ENCODE peak calls at places on chromosomes 6 and 20, in five cellular contexts. S, I, N, H and F are unnamed samples.
A peak's percentile ranks its signal among the peaks of the same experiment; 100 is the strongest.

GRCh38 chr6:160222491-160222890 is 36.1 kb downstream of the SLC22A2 start:
- DNase-seq in H (no peak), N (no peak), S (peak; percentile 46), I (no peak), F (no peak)

GRCh38 chr6:11734861-11735652 is 43.5 kb downstream of the ADTRP start:
- DNase-seq in N (no peak), H (peak; percentile 37), S (no peak), I (no peak), F (no peak)

GRCh38 chr20:11274137-11274536 is 600.3 kb upstream of the JAG1 start:
- DNase-seq in S (no peak), N (peak; percentile 82), H (peak; percentile 78), I (peak; percentile 31), F (peak; percentile 23)

GRCh38 chr20:31760457-31761240 is 21.6 kb downstream of the TPX2 start:
- DNase-seq in H (no peak), S (no peak), I (no peak), N (peak; percentile 96), F (no peak)

GRCh38 chr6:123042412-123042811 is 46.4 kb downstream of the CLVS2 start:
- DNase-seq in I (no peak), N (no peak), H (no peak), S (no peak), F (no peak)

GRCh38 chr6:12271997-12272396 is 18.2 kb upstream of the EDN1 start:
- DNase-seq in H (peak; percentile 55), S (no peak), N (no peak), I (no peak), F (no peak)

GRCh38 chr20:24337074-24337473 is 132.4 kb upstream of the SYNDIG1 start:
- DNase-seq in N (peak; percentile 24), S (no peak), I (no peak), H (peak; percentile 78), F (no peak)

GRCh38 chr20:17228624-17229061 is 1.8 kb downstream of the PCSK2 start:
- DNase-seq in I (no peak), S (peak; percentile 61), H (no peak), N (no peak), F (peak; percentile 9)

GRCh38 chr6:20729086-20729485 is 194.8 kb downstream of the CDKAL1 start:
- DNase-seq in N (no peak), S (no peak), H (no peak), I (no peak), F (no peak)

GRCh38 chr6:105609375-105609991 is 206.6 kb upstream of the PREP start:
- DNase-seq in H (no peak), S (no peak), I (peak; percentile 25), N (peak; percentile 37), F (no peak)

GRCh38 chr20:8504030-8504429 is 372.0 kb downstream of the PLCB1 start:
- DNase-seq in I (no peak), S (no peak), N (no peak), H (no peak), F (no peak)

GRCh38 chr6:123941855-123942254 is 138.2 kb downstream of the NKAIN2 start:
- DNase-seq in H (no peak), N (no peak), S (no peak), I (no peak), F (no peak)

GRCh38 chr6:160972111-160972510 is 19.5 kb upstream of the MAP3K4 start:
- DNase-seq in N (peak; percentile 96), S (no peak), I (no peak), H (peak; percentile 93), F (no peak)

GRCh38 chr6:110815260-110816109 is at the start of gene CDK19:
- DNase-seq in I (peak; percentile 97), N (peak; percentile 98), S (peak; percentile 99), H (peak; percentile 99), F (peak; percentile 98)

GRCh38 chr6:87667032-87667431 is 35.0 kb downstream of the AKIRIN2 start:
- DNase-seq in I (no peak), H (no peak), N (no peak), S (no peak), F (no peak)

GRCh38 chr6:87670707-87671106 is 31.3 kb downstream of the AKIRIN2 start:
- DNase-seq in I (no peak), H (no peak), N (no peak), S (no peak), F (no peak)

GRCh38 chr6:87664943-87665342 is 37.1 kb downstream of the AKIRIN2 start:
- DNase-seq in S (no peak), I (no peak), H (no peak), N (no peak), F (no peak)

GRCh38 chr6:87669051-87669450 is 33.0 kb downstream of the AKIRIN2 start:
- DNase-seq in S (no peak), I (no peak), N (no peak), H (peak; percentile 20), F (no peak)

GRCh38 chr6:87668006-87668405 is 34.0 kb downstream of the AKIRIN2 start:
- DNase-seq in N (no peak), H (no peak), S (no peak), I (no peak), F (no peak)
- H3K4me1 ChIP-seq in N (peaks cover 6% of the 10 kb centered on the region), H (no peaks in the 10 kb centered on the region), S (no peaks in the 10 kb centered on the region), I (no peaks in the 10 kb centered on the region), F (no peaks in the 10 kb centered on the region)

DNA sequence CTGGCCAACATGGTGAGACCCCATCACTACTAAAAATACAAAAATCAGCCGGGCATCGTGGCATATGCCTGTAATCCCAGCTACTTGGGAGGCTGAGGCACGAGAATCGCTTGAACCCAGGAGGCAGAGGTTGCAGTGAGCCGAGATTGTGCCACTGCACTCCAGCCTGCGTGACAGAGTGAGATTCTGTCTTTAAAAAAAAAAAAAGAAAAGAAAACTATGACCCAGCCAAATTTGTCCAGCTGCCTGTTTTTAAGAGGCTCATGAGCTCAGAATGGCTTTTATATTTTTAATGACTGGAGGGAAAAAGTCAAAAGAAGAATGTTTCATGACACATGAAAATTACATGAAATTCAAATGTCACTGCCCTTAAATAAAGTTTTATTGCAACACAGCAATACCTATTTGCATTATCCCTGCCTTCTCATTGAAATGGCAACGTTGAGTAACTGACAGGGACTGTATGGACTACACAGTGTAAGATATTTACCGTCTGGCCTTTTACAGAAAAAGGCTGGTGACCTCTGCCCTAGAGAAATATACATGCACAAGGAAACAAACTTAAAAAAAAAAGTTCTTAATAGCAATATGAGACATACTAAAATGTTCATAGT is 11.3 kb downstream of the SENP6 start:
- DNase-seq in N (peak; percentile 17), S (no peak), I (no peak), H (no peak), F (no peak)
- H3K4me1 ChIP-seq in N (peaks cover 2% of the 10 kb centered on the region), S (peaks cover 4% of the 10 kb centered on the region), I (no peaks in the 10 kb centered on the region), H (peaks cover 16% of the 10 kb centered on the region), F (no peaks in the 10 kb centered on the region)

GRCh38 chr6:128532110-128532509 is 11.7 kb upstream of the PTPRK start:
- DNase-seq in I (no peak), H (no peak), N (no peak), S (no peak), F (no peak)

GRCh38 chr6:128527375-128527774 is 7.0 kb upstream of the PTPRK start:
- DNase-seq in N (no peak), H (no peak), S (no peak), I (no peak), F (no peak)

GRCh38 chr6:128532827-128533226 is 12.4 kb upstream of the PTPRK start:
- DNase-seq in I (no peak), H (peak; percentile 45), N (peak; percentile 26), S (no peak), F (no peak)

GRCh38 chr6:128528241-128528640 is 7.8 kb upstream of the PTPRK start:
- DNase-seq in N (no peak), H (no peak), I (no peak), S (no peak), F (no peak)

GRCh38 chr6:128531696-128532095 is 11.3 kb upstream of the PTPRK start:
- DNase-seq in N (no peak), S (no peak), I (no peak), H (no peak), F (no peak)
- H3K4me1 ChIP-seq in N (no peaks in the 10 kb centered on the region), S (no peaks in the 10 kb centered on the region), I (no peaks in the 10 kb centered on the region), H (no peaks in the 10 kb centered on the region), F (no peaks in the 10 kb centered on the region)

DNA sequence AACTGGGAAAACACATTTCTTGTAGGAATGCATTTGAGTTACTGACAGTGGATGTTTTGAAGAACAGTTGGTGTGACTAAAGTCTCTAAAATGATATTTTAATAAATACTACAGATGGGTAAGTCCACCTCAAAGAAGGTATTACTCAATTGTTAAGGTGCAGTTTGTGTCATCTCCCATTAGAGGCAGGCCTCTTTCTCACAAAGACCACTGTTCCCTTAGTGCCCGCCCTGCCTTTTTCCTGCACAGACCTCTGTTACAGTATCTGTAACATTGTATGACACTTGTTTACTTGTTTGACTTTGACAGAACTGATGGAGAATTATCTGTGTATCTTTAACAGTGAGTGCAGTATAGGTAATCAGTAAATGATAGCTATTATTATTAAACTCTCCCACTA is 5.2 kb upstream of the CRIP3 start:
- DNase-seq in I (no peak), S (no peak), N (no peak), H (no peak), F (no peak)
- H3K4me1 ChIP-seq in I (no peaks in the 10 kb centered on the region), S (peaks cover 2% of the 10 kb centered on the region), N (peaks cover 2% of the 10 kb centered on the region), H (no peaks in the 10 kb centered on the region), F (no peaks in the 10 kb centered on the region)

GRCh38 chr20:49636447-49636846 is 68.5 kb upstream of the PTGIS start:
- DNase-seq in H (no peak), N (no peak), I (no peak), S (no peak), F (peak; percentile 48)

GRCh38 chr20:49635829-49636228 is 67.9 kb upstream of the PTGIS start:
- DNase-seq in S (no peak), N (no peak), I (no peak), H (no peak), F (no peak)

GRCh38 chr20:49633643-49634042 is 65.7 kb upstream of the PTGIS start:
- DNase-seq in I (no peak), S (no peak), H (no peak), N (no peak), F (no peak)

GRCh38 chr20:49634116-49634515 is 66.2 kb upstream of the PTGIS start:
- DNase-seq in N (no peak), S (no peak), H (no peak), I (no peak), F (no peak)

GRCh38 chr20:49635171-49635570 is 67.2 kb upstream of the PTGIS start:
- DNase-seq in I (peak; percentile 79), S (no peak), H (no peak), N (peak; percentile 37), F (peak; percentile 84)
- H3K4me1 ChIP-seq in I (no peaks in the 10 kb centered on the region), S (peaks cover 5% of the 10 kb centered on the region), H (no peaks in the 10 kb centered on the region), N (no peaks in the 10 kb centered on the region), F (peaks cover 25% of the 10 kb centered on the region)

DNA sequence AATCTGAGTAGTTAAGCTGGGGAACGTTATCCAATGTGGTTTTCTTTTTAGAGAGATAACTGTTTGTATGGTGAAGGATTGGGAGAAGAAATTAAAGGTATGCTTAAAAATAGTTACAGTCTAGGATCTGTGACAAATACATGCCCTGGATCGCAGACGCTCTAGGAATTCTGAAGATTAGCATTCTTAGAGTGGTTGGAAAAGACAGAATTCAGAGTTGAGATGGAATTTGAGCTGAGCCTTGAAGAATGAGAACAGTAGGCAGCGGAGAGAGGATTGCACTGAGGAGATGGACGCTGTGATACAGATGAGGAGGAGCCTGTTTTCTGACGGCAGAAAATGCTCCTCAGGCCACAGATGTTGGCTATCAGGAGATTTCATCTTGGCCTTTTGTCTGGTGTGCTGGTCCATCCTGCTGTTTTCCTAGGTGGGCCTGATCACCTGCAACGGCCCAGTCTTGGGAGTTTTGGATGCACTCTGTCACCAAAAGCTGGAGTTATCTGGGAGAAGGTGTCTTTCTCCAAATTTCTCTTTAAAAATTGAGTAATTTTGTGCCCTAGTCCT is 48.3 kb upstream of the KIF25 start:
- DNase-seq in H (no peak), I (no peak), S (no peak), N (no peak), F (no peak)
- H3K4me1 ChIP-seq in H (peaks cover 7% of the 10 kb centered on the region), I (no peaks in the 10 kb centered on the region), S (no peaks in the 10 kb centered on the region), N (no peaks in the 10 kb centered on the region), F (no peaks in the 10 kb centered on the region)

GRCh38 chr6:148746363-148747144 is at the start of gene UST:
- DNase-seq in I (peak; percentile 93), S (peak; percentile 95), H (peak; percentile 86), N (peak; percentile 97), F (peak; percentile 10)
- H3K4me1 ChIP-seq in I (no peaks in the 10 kb centered on the region), S (peaks cover 8% of the 10 kb centered on the region), H (no peaks in the 10 kb centered on the region), N (peaks cover 5% of the 10 kb centered on the region), F (no peaks in the 10 kb centered on the region)